ENCODE peak calls at places on chromosome 18, in nine cellular contexts. I is neural crest cell; J is ecto neural progenitor cell; K is ovary; B is NCI-H1092 treated with DMSO at 0.1 percent for 48 hours; A is NCI-H2081; N is stimulated activated CD4-positive, alpha-beta T cell treated with anti-CD3 and anti-CD28 coated beads, Interleukin-15, amount 100 ng/mL, for 24 hours; H is skeletal muscle cell; D is A172. F is an unnamed sample.

GRCh38 chr18:9818423-9818734 is 67.4 kb upstream of the TXNDC2 start:
- DNase-seq in B (no peak), K (no peak), H (no peak), J (no peak), D (no peak), A (no peak), N (no peak), I (no peak), F (no peak)

GRCh38 chr18:13292736-13293135 is 74.2 kb downstream of the LDLRAD4 start:
- DNase-seq in D (no peak), H (no peak), B (no peak), N (no peak), I (no peak), A (no peak), K (no peak), J (no peak), F (no peak)

GRCh38 chr18:32437080-32437834 is 33.4 kb downstream of the GAREM1 start:
- DNase-seq in H (no peak), N (no peak), K (no peak), D (no peak), I (no peak), A (no peak), J (no peak), B (no peak), F (no peak)

GRCh38 chr18:72233106-72233505 is 311.0 kb downstream of the CBLN2 start:
- DNase-seq in H (no peak), N (no peak), J (no peak), K (no peak), I (no peak), D (no peak), A (no peak), B (peak), F (no peak)

GRCh38 chr18:77249583-77250500 is at the start of gene GALR1:
- DNase-seq in J (peak), A (peak), K (no peak), H (no peak), N (peak), I (peak), B (peak), D (no peak), F (no peak)

GRCh38 chr18:62569081-62569480 is 46.3 kb downstream of the ZCCHC2 start:
- DNase-seq in J (no peak), B (no peak), K (no peak), I (no peak), H (no peak), A (no peak), D (no peak), N (no peak), F (no peak)

GRCh38 chr18:58373486-58373885 is 255.4 kb downstream of the ALPK2 start:
- DNase-seq in I (no peak), K (no peak), A (no peak), B (peak), H (no peak), J (no peak), D (no peak), N (no peak), F (no peak)

GRCh38 chr18:12751503-12751884 is 48.7 kb downstream of the PSMG2 start:
- DNase-seq in I (no peak), N (no peak), J (no peak), K (no peak), H (no peak), D (no peak), A (no peak), B (no peak), F (no peak)

GRCh38 chr18:61894751-61895524 is 2.1 kb upstream of the RNF152 start:
- DNase-seq in B (no peak), N (no peak), J (no peak), K (no peak), A (no peak), H (no peak), I (no peak), D (no peak), F (no peak)

GRCh38 chr18:59699061-59699460 is 1.8 kb upstream of the CCBE1 start:
- DNase-seq in D (no peak), J (no peak), N (no peak), H (no peak), K (no peak), I (no peak), A (no peak), B (no peak), F (no peak)

GRCh38 chr18:79887181-79888000 is 64.1 kb downstream of the SLC66A2 start:
- DNase-seq in K (no peak), J (no peak), D (no peak), I (no peak), A (no peak), B (no peak), H (no peak), N (no peak), F (no peak)

GRCh38 chr18:48546411-48546810 is 7.6 kb downstream of the CTIF start:
- DNase-seq in K (no peak), D (peak), A (no peak), B (no peak), J (no peak), I (no peak), N (no peak), H (no peak), F (no peak)

GRCh38 chr18:79374408-79375171 is 21.1 kb upstream of the NFATC1 start:
- DNase-seq in H (no peak), I (no peak), J (no peak), D (no peak), B (no peak), A (no peak), N (no peak), K (no peak), F (no peak)

GRCh38 chr18:56890632-56891031 is 239.5 kb downstream of the WDR7 start:
- DNase-seq in A (no peak), J (no peak), K (no peak), B (no peak), H (peak), N (no peak), I (no peak), D (peak), F (no peak)

GRCh38 chr18:39302481-39302880 is 1736.9 kb upstream of the CELF4 start:
- DNase-seq in N (no peak), I (no peak), H (no peak), J (no peak), A (no peak), B (no peak), D (no peak), K (no peak), F (no peak)

GRCh38 chr18:5500158-5500939 is 43.4 kb downstream of the EPB41L3 start:
- DNase-seq in K (no peak), J (no peak), H (no peak), N (no peak), A (no peak), D (no peak), B (no peak), I (no peak), F (no peak)

GRCh38 chr18:35000457-35000856 is 40.8 kb upstream of the MAPRE2 start:
- DNase-seq in A (no peak), H (no peak), K (no peak), I (no peak), B (no peak), N (no peak), J (no peak), D (no peak), F (no peak)

GRCh38 chr18:43046324-43046723 is 69.2 kb downstream of the RIT2 start:
- DNase-seq in H (no peak), J (no peak), I (no peak), B (no peak), D (no peak), A (no peak), N (no peak), K (no peak), F (no peak)

F was measured in activated naive CD8-positive, alpha-beta T cell treated with anti-CD3 and anti-CD28 coated beads, Interleukin-2, amount 50 U/mL, for 24 hours.